ENCODE peak calls at places on chromosome X, in nine cellular contexts. One of them, this sample, is unnamed.

GRCh38 chrX:23789386-23790146 is 6.6 kb downstream of the SAT1 start:
- DNase-seq in mammary epithelial cell: no peak
- DNase-seq in AG04449: no peak
- DNase-seq in AG09309: no peak
- DNase-seq in fibroblast of lung: no peak
- DNase-seq in PC-9: no peak
- DNase-seq in lung: no peak
- DNase-seq in astrocyte of the spinal cord: no peak
- DNase-seq in esophagus squamous epithelium: no peak
- DNase-seq in this sample: no peak

GRCh38 chrX:139738581-139738980 is 30.6 kb upstream of the MCF2 start:
- DNase-seq in mammary epithelial cell: peak
- DNase-seq in AG04449: no peak
- DNase-seq in AG09309: no peak
- DNase-seq in fibroblast of lung: peak
- DNase-seq in PC-9: peak
- DNase-seq in lung: no peak
- DNase-seq in astrocyte of the spinal cord: peak
- DNase-seq in esophagus squamous epithelium: no peak
- DNase-seq in this sample: no peak

GRCh38 chrX:12042615-12043014 is 95.7 kb upstream of the FRMPD4 start:
- DNase-seq in mammary epithelial cell: peak
- DNase-seq in AG04449: no peak
- DNase-seq in AG09309: no peak
- DNase-seq in fibroblast of lung: no peak
- DNase-seq in PC-9: no peak
- DNase-seq in lung: no peak
- DNase-seq in astrocyte of the spinal cord: no peak
- DNase-seq in esophagus squamous epithelium: no peak
- DNase-seq in this sample: no peak

GRCh38 chrX:18616688-18617087 is 55.2 kb downstream of the RS1 start:
- DNase-seq in mammary epithelial cell: no peak
- DNase-seq in AG04449: no peak
- DNase-seq in AG09309: no peak
- DNase-seq in fibroblast of lung: no peak
- DNase-seq in PC-9: no peak
- DNase-seq in lung: no peak
- DNase-seq in astrocyte of the spinal cord: no peak
- DNase-seq in esophagus squamous epithelium: no peak
- DNase-seq in this sample: no peak

GRCh38 chrX:43969504-43970501 is 3.4 kb downstream of the NDP start:
- DNase-seq in mammary epithelial cell: no peak
- DNase-seq in AG04449: no peak
- DNase-seq in AG09309: no peak
- DNase-seq in fibroblast of lung: no peak
- DNase-seq in PC-9: peak
- DNase-seq in lung: no peak
- DNase-seq in astrocyte of the spinal cord: peak
- DNase-seq in esophagus squamous epithelium: no peak
- DNase-seq in this sample: no peak

GRCh38 chrX:3592184-3592583 is 121.3 kb downstream of the PRKX start:
- DNase-seq in mammary epithelial cell: no peak
- DNase-seq in AG04449: no peak
- DNase-seq in AG09309: no peak
- DNase-seq in fibroblast of lung: no peak
- DNase-seq in PC-9: no peak
- DNase-seq in lung: no peak
- DNase-seq in astrocyte of the spinal cord: no peak
- DNase-seq in esophagus squamous epithelium: no peak
- DNase-seq in this sample: no peak

GRCh38 chrX:69221239-69222102 is 56.2 kb upstream of the PJA1 start:
- DNase-seq in mammary epithelial cell: no peak
- DNase-seq in AG04449: no peak
- DNase-seq in AG09309: no peak
- DNase-seq in fibroblast of lung: no peak
- DNase-seq in PC-9: no peak
- DNase-seq in lung: no peak
- DNase-seq in astrocyte of the spinal cord: no peak
- DNase-seq in esophagus squamous epithelium: no peak
- DNase-seq in this sample: no peak

GRCh38 chrX:99914676-99915075 is 495.4 kb downstream of the PCDH19 start:
- DNase-seq in mammary epithelial cell: no peak
- DNase-seq in AG04449: no peak
- DNase-seq in AG09309: no peak
- DNase-seq in fibroblast of lung: no peak
- DNase-seq in PC-9: no peak
- DNase-seq in lung: no peak
- DNase-seq in astrocyte of the spinal cord: no peak
- DNase-seq in esophagus squamous epithelium: no peak
- DNase-seq in this sample: no peak

GRCh38 chrX:150482537-150483217 is 85.7 kb upstream of the MTM1 start:
- DNase-seq in mammary epithelial cell: peak
- DNase-seq in AG04449: no peak
- DNase-seq in AG09309: peak
- DNase-seq in fibroblast of lung: peak
- DNase-seq in PC-9: peak
- DNase-seq in lung: no peak
- DNase-seq in astrocyte of the spinal cord: peak
- DNase-seq in esophagus squamous epithelium: no peak
- DNase-seq in this sample: peak

GRCh38 chrX:31279359-31279758 is 207.5 kb upstream of the FTHL17 start:
- DNase-seq in mammary epithelial cell: peak
- DNase-seq in AG04449: no peak
- DNase-seq in AG09309: no peak
- DNase-seq in fibroblast of lung: no peak
- DNase-seq in PC-9: no peak
- DNase-seq in lung: no peak
- DNase-seq in astrocyte of the spinal cord: no peak
- DNase-seq in esophagus squamous epithelium: no peak
- DNase-seq in this sample: no peak

GRCh38 chrX:120727911-120728310 is 98.1 kb upstream of the C1GALT1C1 start:
- DNase-seq in mammary epithelial cell: no peak
- DNase-seq in AG04449: no peak
- DNase-seq in AG09309: no peak
- DNase-seq in fibroblast of lung: peak
- DNase-seq in PC-9: no peak
- DNase-seq in lung: no peak
- DNase-seq in astrocyte of the spinal cord: no peak
- DNase-seq in esophagus squamous epithelium: no peak
- DNase-seq in this sample: no peak

GRCh38 chrX:135050603-135051002 is 1.3 kb downstream of the RTL8A start:
- DNase-seq in mammary epithelial cell: no peak
- DNase-seq in AG04449: no peak
- DNase-seq in AG09309: no peak
- DNase-seq in fibroblast of lung: no peak
- DNase-seq in PC-9: no peak
- DNase-seq in lung: no peak
- DNase-seq in astrocyte of the spinal cord: no peak
- DNase-seq in esophagus squamous epithelium: no peak
- DNase-seq in this sample: no peak
- H3K4me3 ChIP-seq in mammary epithelial cell: peak
- H3K4me3 ChIP-seq in AG04449: peak
- H3K4me3 ChIP-seq in AG09309: peak
- H3K4me3 ChIP-seq in fibroblast of lung: peak
- H3K4me3 ChIP-seq in PC-9: peak
- H3K4me3 ChIP-seq in lung: no peak
- H3K4me3 ChIP-seq in astrocyte of the spinal cord: peak
- H3K4me3 ChIP-seq in esophagus squamous epithelium: no peak
- H3K4me3 ChIP-seq in this sample: peak

DNA sequence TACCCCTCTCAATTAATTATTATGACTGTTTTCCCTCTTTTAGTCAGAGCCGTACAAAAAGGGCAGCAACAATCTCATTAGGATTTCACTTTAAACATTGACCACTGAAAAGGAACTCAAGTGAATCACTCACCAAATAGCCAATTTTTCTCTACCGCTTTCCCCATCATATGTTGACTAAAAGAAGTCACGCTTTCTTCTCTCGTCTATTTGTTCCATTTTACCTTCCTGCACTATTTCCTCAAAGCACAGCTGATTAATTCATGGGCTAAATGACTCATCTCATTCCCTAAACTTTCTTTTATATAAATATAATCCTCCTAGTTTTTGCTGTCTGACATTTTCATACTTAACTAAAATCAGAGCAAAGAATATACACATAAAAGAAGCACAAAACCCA is 8.2 kb downstream of the MID1 start:
- DNase-seq in mammary epithelial cell: no peak
- DNase-seq in AG04449: no peak
- DNase-seq in AG09309: no peak
- DNase-seq in fibroblast of lung: peak
- DNase-seq in PC-9: no peak
- DNase-seq in lung: no peak
- DNase-seq in astrocyte of the spinal cord: peak
- DNase-seq in esophagus squamous epithelium: no peak
- DNase-seq in this sample: peak
- H3K4me3 ChIP-seq in mammary epithelial cell: no peak
- H3K4me3 ChIP-seq in AG04449: no peak
- H3K4me3 ChIP-seq in AG09309: no peak
- H3K4me3 ChIP-seq in fibroblast of lung: no peak
- H3K4me3 ChIP-seq in PC-9: no peak
- H3K4me3 ChIP-seq in lung: no peak
- H3K4me3 ChIP-seq in astrocyte of the spinal cord: no peak
- H3K4me3 ChIP-seq in esophagus squamous epithelium: no peak
- H3K4me3 ChIP-seq in this sample: no peak

GRCh38 chrX:153792368-153792767 is 1.8 kb downstream of the IDH3G start:
- DNase-seq in mammary epithelial cell: no peak
- DNase-seq in AG04449: no peak
- DNase-seq in AG09309: no peak
- DNase-seq in fibroblast of lung: no peak
- DNase-seq in PC-9: no peak
- DNase-seq in lung: no peak
- DNase-seq in astrocyte of the spinal cord: no peak
- DNase-seq in esophagus squamous epithelium: no peak
- DNase-seq in this sample: no peak
- H3K4me3 ChIP-seq in mammary epithelial cell: no peak
- H3K4me3 ChIP-seq in AG04449: peak
- H3K4me3 ChIP-seq in AG09309: no peak
- H3K4me3 ChIP-seq in fibroblast of lung: no peak
- H3K4me3 ChIP-seq in PC-9: no peak
- H3K4me3 ChIP-seq in lung: no peak
- H3K4me3 ChIP-seq in astrocyte of the spinal cord: no peak
- H3K4me3 ChIP-seq in esophagus squamous epithelium: no peak
- H3K4me3 ChIP-seq in this sample: no peak

GRCh38 chrX:49960061-49960460 is 37.7 kb downstream of the CLCN5 start:
- DNase-seq in mammary epithelial cell: no peak
- DNase-seq in AG04449: no peak
- DNase-seq in AG09309: no peak
- DNase-seq in fibroblast of lung: no peak
- DNase-seq in PC-9: no peak
- DNase-seq in lung: no peak
- DNase-seq in astrocyte of the spinal cord: peak
- DNase-seq in esophagus squamous epithelium: no peak
- DNase-seq in this sample: no peak

GRCh38 chrX:49958727-49959126 is 36.3 kb downstream of the CLCN5 start:
- DNase-seq in mammary epithelial cell: no peak
- DNase-seq in AG04449: no peak
- DNase-seq in AG09309: no peak
- DNase-seq in fibroblast of lung: no peak
- DNase-seq in PC-9: no peak
- DNase-seq in lung: no peak
- DNase-seq in astrocyte of the spinal cord: no peak
- DNase-seq in esophagus squamous epithelium: no peak
- DNase-seq in this sample: no peak

GRCh38 chrX:49956313-49956712 is 33.9 kb downstream of the CLCN5 start:
- DNase-seq in mammary epithelial cell: no peak
- DNase-seq in AG04449: no peak
- DNase-seq in AG09309: no peak
- DNase-seq in fibroblast of lung: no peak
- DNase-seq in PC-9: no peak
- DNase-seq in lung: no peak
- DNase-seq in astrocyte of the spinal cord: no peak
- DNase-seq in esophagus squamous epithelium: no peak
- DNase-seq in this sample: no peak

DNA sequence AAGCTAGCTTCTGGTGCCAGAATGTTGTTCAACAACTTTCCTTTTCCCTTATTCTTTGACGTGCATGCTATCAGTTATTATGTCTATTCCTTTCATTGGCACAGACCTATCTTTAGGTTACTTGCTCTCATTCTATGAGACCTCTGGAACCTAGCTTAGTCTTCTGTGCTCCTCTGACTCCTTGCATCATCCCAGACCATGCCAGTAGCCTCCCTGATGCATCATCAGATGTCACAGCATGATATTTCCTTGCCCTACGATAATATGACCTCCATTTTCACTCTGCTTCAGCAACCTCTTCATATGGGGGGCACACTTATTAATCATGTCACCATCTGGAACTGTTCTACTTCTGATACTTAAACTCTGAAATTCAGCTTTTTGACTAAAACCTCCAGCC is 37.2 kb downstream of the CLCN5 start:
- DNase-seq in mammary epithelial cell: no peak
- DNase-seq in AG04449: no peak
- DNase-seq in AG09309: no peak
- DNase-seq in fibroblast of lung: no peak
- DNase-seq in PC-9: no peak
- DNase-seq in lung: no peak
- DNase-seq in astrocyte of the spinal cord: no peak
- DNase-seq in esophagus squamous epithelium: no peak
- DNase-seq in this sample: no peak
- H3K4me3 ChIP-seq in mammary epithelial cell: no peak
- H3K4me3 ChIP-seq in AG04449: no peak
- H3K4me3 ChIP-seq in AG09309: no peak
- H3K4me3 ChIP-seq in fibroblast of lung: no peak
- H3K4me3 ChIP-seq in PC-9: no peak
- H3K4me3 ChIP-seq in lung: no peak
- H3K4me3 ChIP-seq in astrocyte of the spinal cord: no peak
- H3K4me3 ChIP-seq in esophagus squamous epithelium: no peak
- H3K4me3 ChIP-seq in this sample: no peak

This sample was measured in BJ.